ENCODE peak calls at places on chromosomes 4 and X, in four cellular contexts. F is transverse colon, P is ovary, D is body of pancreas. Q is an unnamed sample.

GRCh38 chrX:101108293-101108692 is 10.3 kb downstream of the CENPI start:
- DNase-seq in P (no peak), D (no peak), F (no peak), Q (no peak)

GRCh38 chr4:122531514-122531913 is 75.0 kb upstream of the IL2 start:
- DNase-seq in F (no peak), P (no peak), D (no peak), Q (no peak)

GRCh38 chrX:27915617-27916016 is 65.6 kb downstream of the DCAF8L1 start:
- DNase-seq in F (no peak), D (no peak), P (no peak), Q (no peak)

GRCh38 chr4:68361146-68361589 is 11.3 kb upstream of the YTHDC1 start:
- DNase-seq in F (no peak), D (no peak), P (no peak), Q (no peak)

GRCh38 chr4:121370729-121371325 is 10.0 kb downstream of the QRFPR start:
- DNase-seq in F (peak; percentile 11), P (peak; percentile 30), D (peak; percentile 53), Q (peak; percentile 8)

GRCh38 chrX:18047440-18047940 is 173.2 kb downstream of the BEND2 start:
- DNase-seq in P (no peak), F (no peak), D (no peak), Q (no peak)

GRCh38 chr4:38109896-38110295 is 149.7 kb downstream of the PTTG2 start:
- DNase-seq in D (no peak), P (no peak), F (no peak), Q (no peak)

GRCh38 chrX:153310901-153311300 is 10.7 kb downstream of the PNMA6F start:
- DNase-seq in F (no peak), P (no peak), D (no peak), Q (no peak)

GRCh38 chrX:39613997-39614679 is 483.6 kb downstream of the BCOR start:
- DNase-seq in D (no peak), P (no peak), F (peak; percentile 19), Q (no peak)

GRCh38 chrX:140360924-140361323 is 143.9 kb downstream of the SOX3 start:
- DNase-seq in F (no peak), P (no peak), D (no peak), Q (no peak)

GRCh38 chr4:16524911-16525574 is 298.8 kb upstream of the TAPT1 start:
- DNase-seq in D (no peak), F (no peak), P (no peak), Q (no peak)

GRCh38 chr4:132085105-132085504 is 1064.0 kb upstream of the PCDH10 start:
- DNase-seq in D (no peak), P (no peak), F (no peak), Q (no peak)

GRCh38 chr4:54225671-54226398 is 3.3 kb upstream of the PDGFRA start:
- DNase-seq in P (peak; percentile 34), D (no peak), F (no peak), Q (no peak)

GRCh38 chr4:145001635-145002034 is 96.4 kb downstream of the ANAPC10 start:
- DNase-seq in F (no peak), D (no peak), P (no peak), Q (no peak)

GRCh38 chr4:140312101-140312500 is 61.3 kb upstream of the SCOC start:
- DNase-seq in F (no peak), D (no peak), P (no peak), Q (no peak)

GRCh38 chr4:4590496-4590895 is 48.6 kb upstream of the STX18 start:
- DNase-seq in P (no peak), D (no peak), F (no peak), Q (no peak)

GRCh38 chrX:30702736-30703135 is 49.5 kb downstream of the GK start:
- DNase-seq in P (no peak), D (no peak), F (no peak), Q (no peak)

GRCh38 chrX:39309018-39309620 is 507.9 kb downstream of the MID1IP1 start:
- DNase-seq in F (no peak), D (no peak), P (peak; percentile 39), Q (no peak)

GRCh38 chr4:140595065-140595464 is 26.3 kb upstream of the UCP1 start:
- DNase-seq in P (no peak), D (peak; percentile 39), F (peak; percentile 41), Q (peak; percentile 8)

GRCh38 chrX:28586891-28587635 is at the start of gene IL1RAPL1:
- DNase-seq in D (no peak), P (no peak), F (no peak), Q (peak; percentile 4)

GRCh38 chr4:69848028-69848427 is 11.9 kb downstream of the SULT1E1 start:
- DNase-seq in D (no peak), P (no peak), F (no peak), Q (no peak)

GRCh38 chrX:69618803-69619202 is 2.9 kb downstream of the EDA start:
- DNase-seq in P (peak; percentile 16), D (peak; percentile 18), F (peak; percentile 11), Q (peak; percentile 4)

GRCh38 chr4:109826719-109827118 is 1.1 kb upstream of the RRH start:
- DNase-seq in F (no peak), D (no peak), P (no peak), Q (no peak)

GRCh38 chr4:163092093-163092492 is 74.6 kb downstream of the NAF1 start:
- DNase-seq in F (no peak), P (no peak), D (no peak), Q (no peak)

GRCh38 chr4:25030283-25031076 is at the start of gene LGI2:
- DNase-seq in P (peak; percentile 62), F (peak; percentile 13), D (peak; percentile 53), Q (no peak)

GRCh38 chr4:108762559-108763225 is at the start of gene ETNPPL:
- DNase-seq in F (no peak), D (peak; percentile 19), P (no peak), Q (no peak)

GRCh38 chrX:18748499-18748898 is 41.1 kb downstream of the PPEF1 start:
- DNase-seq in D (peak; percentile 18), F (no peak), P (no peak), Q (no peak)

GRCh38 chr4:19772581-19772980 is 479.1 kb upstream of the SLIT2 start:
- DNase-seq in P (no peak), F (no peak), D (no peak), Q (no peak)

GRCh38 chr4:161419822-161420221 is 744.0 kb downstream of the FSTL5 start:
- DNase-seq in D (no peak), P (no peak), F (no peak), Q (no peak)

DNA sequence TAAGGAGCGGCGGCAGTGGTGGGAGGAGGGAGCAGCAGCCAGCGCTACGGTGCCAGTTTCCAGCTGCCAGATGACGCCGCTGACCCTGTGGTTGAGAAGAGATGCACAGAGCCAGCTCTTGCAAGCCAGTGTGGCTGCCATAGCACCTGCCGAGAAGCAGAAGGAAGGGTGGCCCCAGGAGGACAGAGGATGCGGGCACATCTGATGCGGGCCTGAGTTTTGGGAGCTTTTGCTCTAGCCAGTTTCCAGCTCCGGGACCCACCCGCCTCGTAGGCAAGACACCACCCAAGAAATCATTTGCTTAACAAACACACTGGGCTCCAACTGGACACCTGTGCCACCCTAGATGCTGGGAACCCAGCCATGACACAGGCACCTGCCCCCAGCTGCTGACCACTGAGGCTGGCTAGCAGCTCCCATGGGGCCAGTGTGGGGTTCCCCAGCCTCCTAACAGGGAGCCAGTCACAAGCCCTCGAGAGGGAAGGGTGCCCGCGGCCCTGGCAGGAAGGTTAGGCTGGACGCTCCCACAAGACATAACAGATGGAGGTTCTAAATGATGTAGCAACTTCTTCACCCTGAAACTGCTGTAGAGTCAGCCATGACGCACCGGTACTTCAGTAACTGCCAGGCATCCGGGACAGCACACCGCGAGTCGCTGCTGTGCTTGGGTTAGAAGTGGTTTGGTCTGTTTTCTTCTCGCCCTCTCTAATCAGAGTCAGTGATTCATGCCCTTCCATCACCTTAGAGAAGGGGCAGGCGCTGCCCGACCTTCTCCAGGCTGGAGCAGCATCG is 8.9 kb downstream of the MSANTD1 start:
- DNase-seq in F (peak; percentile 12), P (no peak), D (no peak), Q (no peak)
- TF ChIP-seq POLR2A in F (no peak), P (no peak), D (no peak), Q (no peak)

DNA sequence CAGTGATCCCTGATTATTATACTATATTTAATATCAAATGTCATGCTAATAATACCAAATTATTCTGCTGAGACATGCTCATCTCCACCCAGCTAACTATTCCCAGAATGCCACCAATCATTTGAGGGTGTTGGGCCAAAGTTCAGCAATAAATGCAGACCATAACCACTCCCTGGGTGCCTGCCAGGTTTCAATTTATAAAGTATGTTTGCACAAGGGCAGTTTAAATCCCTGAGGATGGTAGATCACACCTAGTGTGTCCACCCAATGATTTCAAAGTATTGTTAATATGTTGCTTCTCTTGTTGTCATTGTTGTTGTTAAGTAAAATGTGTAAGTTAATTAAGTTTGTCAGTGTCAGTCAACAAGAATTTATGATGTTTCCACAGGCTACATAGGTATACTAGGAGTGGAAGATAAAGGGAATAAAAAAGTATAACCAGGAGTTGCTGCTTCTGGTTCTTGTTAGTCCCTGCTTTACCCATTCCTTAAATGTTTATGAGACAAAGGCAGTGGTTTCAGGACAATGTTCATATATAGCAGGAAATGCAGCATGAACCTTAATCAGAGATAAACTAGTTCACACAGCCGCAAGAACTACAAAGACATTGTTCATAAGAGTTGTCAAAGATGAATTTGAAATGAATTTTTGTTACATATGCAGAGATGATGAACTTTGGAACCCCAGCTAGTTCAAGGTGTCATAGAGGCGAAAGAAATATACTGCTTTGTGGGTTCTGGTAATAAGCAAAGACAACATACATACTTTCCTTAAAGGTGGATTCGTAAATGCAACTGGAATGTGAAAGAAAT is 25.5 kb downstream of the HPGD start:
- DNase-seq in D (no peak), P (no peak), F (peak; percentile 81), Q (no peak)
- H3K4me1 ChIP-seq in D (no peaks in the 10 kb centered on the region), P (no peaks in the 10 kb centered on the region), F (peaks cover 41% of the 10 kb centered on the region), Q (no peaks in the 10 kb centered on the region)

DNA sequence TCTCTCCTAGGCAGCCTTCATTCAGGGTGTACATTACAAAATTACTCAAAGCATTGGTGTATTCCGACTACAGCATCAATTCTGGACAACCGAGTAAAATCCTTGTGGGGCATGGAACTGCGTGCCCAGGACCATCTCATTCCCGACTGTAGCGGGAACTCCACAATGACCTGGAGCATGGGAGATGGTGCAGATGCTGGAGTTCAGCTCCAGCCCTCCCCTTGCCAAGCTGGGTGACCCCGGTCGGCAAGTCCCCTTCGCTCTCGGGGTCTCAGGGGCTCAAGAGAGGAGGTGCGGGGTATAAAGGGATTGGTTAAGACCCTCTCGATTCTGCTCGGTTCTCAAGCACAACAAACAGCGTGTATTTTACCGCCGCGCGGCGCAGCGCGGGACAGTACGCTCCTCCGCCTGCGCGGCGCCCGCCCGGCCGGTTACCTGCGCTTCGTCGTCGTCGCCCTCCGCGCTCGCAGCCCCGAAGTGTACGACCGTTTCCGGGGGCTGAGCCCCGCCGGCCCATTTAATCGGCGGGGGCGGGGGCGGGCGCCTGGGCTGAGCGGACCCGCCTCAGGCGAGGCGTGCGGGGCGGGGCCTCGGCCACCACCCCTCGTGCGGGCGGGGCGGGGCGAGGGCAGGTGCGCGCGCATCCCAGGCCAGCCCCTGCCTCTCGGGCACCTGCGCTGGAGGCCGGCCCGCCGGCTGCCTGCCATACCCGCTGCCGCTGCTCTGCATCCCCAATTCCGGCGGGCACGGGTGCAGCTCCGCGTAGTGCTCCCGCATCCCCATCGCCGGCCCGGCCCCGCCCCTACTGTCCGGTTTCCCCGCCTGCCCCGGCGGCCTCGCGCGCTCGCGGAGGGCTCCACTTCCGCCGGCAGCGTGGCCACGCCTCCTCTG is at the start of gene G6PD:
- DNase-seq in F (peak; percentile 83), P (no peak), D (peak; percentile 76), Q (peak; percentile 49)
- TF ChIP-seq POLR2A in F (no peak), P (peak; percentile 33), D (no peak), Q (peak; percentile 7)

DNA sequence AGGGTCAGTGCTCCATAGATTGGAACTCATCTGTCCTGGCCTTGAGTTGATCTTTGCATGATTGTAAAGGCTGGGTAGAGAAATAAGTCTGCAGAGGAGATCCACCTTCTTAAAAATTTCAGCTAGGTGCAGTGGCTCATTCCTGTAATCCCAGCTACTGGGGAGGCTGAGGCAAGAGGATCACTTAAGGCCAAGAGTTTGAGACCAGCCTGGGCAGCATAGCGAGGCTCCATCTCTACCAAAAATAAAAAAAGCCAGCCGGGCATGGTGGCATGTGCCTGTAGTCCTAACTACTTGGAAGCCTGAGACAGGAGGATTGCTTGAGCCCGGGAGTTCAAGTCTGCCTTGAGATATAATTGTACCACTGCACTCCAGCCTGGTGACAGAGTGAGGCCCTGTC is 476 bp upstream of the CXCR3 start:
- DNase-seq in P (no peak), F (no peak), D (no peak), Q (no peak)
- H3K4me1 ChIP-seq in P (no peaks in the 10 kb centered on the region), F (peaks cover 35% of the 10 kb centered on the region), D (peaks cover 13% of the 10 kb centered on the region), Q (no peaks in the 10 kb centered on the region)